ENCODE peak calls at places on chromosomes 12 and 14, in seven cellular contexts. One of them, this sample, is unnamed.

GRCh38 chr12:109952160-109952858 is 43.9 kb downstream of the GIT2 start:
- DNase-seq in transverse colon: no peak
- DNase-seq in stomach: no peak
- DNase-seq in right lobe of liver: no peak
- DNase-seq in IMR-90: no peak
- DNase-seq in A549: no peak
- DNase-seq in tibial nerve: no peak
- DNase-seq in this sample: no peak

GRCh38 chr12:102484017-102484731 is 3.8 kb upstream of the IGF1 start:
- DNase-seq in tibial nerve: peak
- DNase-seq in stomach: peak
- DNase-seq in right lobe of liver: no peak
- DNase-seq in IMR-90: peak
- DNase-seq in A549: peak
- DNase-seq in transverse colon: peak
- DNase-seq in this sample: peak

GRCh38 chr12:89707992-89708792 is 446 bp downstream of the ATP2B1 start:
- DNase-seq in A549: peak
- DNase-seq in stomach: peak
- DNase-seq in transverse colon: peak
- DNase-seq in IMR-90: peak
- DNase-seq in right lobe of liver: peak
- DNase-seq in tibial nerve: peak
- DNase-seq in this sample: no peak

GRCh38 chr12:8722286-8722685 is 24.5 kb downstream of the RIMKLB start:
- DNase-seq in A549: no peak
- DNase-seq in stomach: no peak
- DNase-seq in tibial nerve: no peak
- DNase-seq in right lobe of liver: no peak
- DNase-seq in IMR-90: no peak
- DNase-seq in transverse colon: no peak
- DNase-seq in this sample: no peak

GRCh38 chr12:98845957-98846356 is 200.9 kb downstream of the APAF1 start:
- DNase-seq in transverse colon: no peak
- DNase-seq in A549: no peak
- DNase-seq in IMR-90: no peak
- DNase-seq in right lobe of liver: no peak
- DNase-seq in tibial nerve: no peak
- DNase-seq in stomach: no peak
- DNase-seq in this sample: no peak

GRCh38 chr14:73239463-73240241 is 2.3 kb downstream of the PAPLN start:
- DNase-seq in transverse colon: peak
- DNase-seq in IMR-90: peak
- DNase-seq in tibial nerve: peak
- DNase-seq in A549: no peak
- DNase-seq in right lobe of liver: peak
- DNase-seq in stomach: no peak
- DNase-seq in this sample: peak

GRCh38 chr12:105036937-105037649 is 47.2 kb downstream of the ALDH1L2 start:
- DNase-seq in transverse colon: no peak
- DNase-seq in IMR-90: no peak
- DNase-seq in stomach: no peak
- DNase-seq in tibial nerve: no peak
- DNase-seq in A549: no peak
- DNase-seq in right lobe of liver: no peak
- DNase-seq in this sample: no peak

GRCh38 chr14:23240661-23241060 is 2.9 kb downstream of the RNF212B start:
- DNase-seq in transverse colon: no peak
- DNase-seq in stomach: no peak
- DNase-seq in right lobe of liver: no peak
- DNase-seq in IMR-90: no peak
- DNase-seq in tibial nerve: no peak
- DNase-seq in A549: no peak
- DNase-seq in this sample: no peak

GRCh38 chr12:19035552-19035951 is 94.0 kb upstream of the PLEKHA5 start:
- DNase-seq in A549: no peak
- DNase-seq in transverse colon: no peak
- DNase-seq in right lobe of liver: no peak
- DNase-seq in IMR-90: peak
- DNase-seq in stomach: no peak
- DNase-seq in tibial nerve: no peak
- DNase-seq in this sample: no peak

GRCh38 chr12:52327830-52328500 is 6.8 kb upstream of the KRT83 start:
- DNase-seq in right lobe of liver: no peak
- DNase-seq in IMR-90: no peak
- DNase-seq in tibial nerve: no peak
- DNase-seq in stomach: no peak
- DNase-seq in A549: no peak
- DNase-seq in transverse colon: no peak
- DNase-seq in this sample: no peak

GRCh38 chr12:47717443-47718193 is 7.7 kb downstream of the ENDOU start:
- DNase-seq in A549: peak
- DNase-seq in transverse colon: peak
- DNase-seq in right lobe of liver: no peak
- DNase-seq in stomach: peak
- DNase-seq in IMR-90: peak
- DNase-seq in tibial nerve: peak
- DNase-seq in this sample: peak

GRCh38 chr14:99481745-99482099 is 513 bp downstream of the CCNK start:
- DNase-seq in transverse colon: no peak
- DNase-seq in A549: peak
- DNase-seq in tibial nerve: no peak
- DNase-seq in stomach: no peak
- DNase-seq in right lobe of liver: no peak
- DNase-seq in IMR-90: peak
- DNase-seq in this sample: no peak

GRCh38 chr12:25404955-25405354 is 148.1 kb downstream of the LMNTD1 start:
- DNase-seq in stomach: peak
- DNase-seq in A549: no peak
- DNase-seq in IMR-90: no peak
- DNase-seq in transverse colon: no peak
- DNase-seq in tibial nerve: no peak
- DNase-seq in right lobe of liver: no peak
- DNase-seq in this sample: no peak

GRCh38 chr12:107322063-107322462 is 228.7 kb upstream of the CRY1 start:
- DNase-seq in tibial nerve: no peak
- DNase-seq in stomach: no peak
- DNase-seq in A549: no peak
- DNase-seq in IMR-90: no peak
- DNase-seq in right lobe of liver: no peak
- DNase-seq in transverse colon: no peak
- DNase-seq in this sample: no peak

GRCh38 chr14:33740531-33740930 is 210.3 kb downstream of the EGLN3 start:
- DNase-seq in stomach: no peak
- DNase-seq in transverse colon: no peak
- DNase-seq in tibial nerve: no peak
- DNase-seq in IMR-90: no peak
- DNase-seq in A549: no peak
- DNase-seq in right lobe of liver: no peak
- DNase-seq in this sample: no peak

GRCh38 chr12:34033628-34034296 is 11.5 kb downstream of the ALG10 start:
- DNase-seq in A549: peak
- DNase-seq in stomach: no peak
- DNase-seq in tibial nerve: no peak
- DNase-seq in IMR-90: peak
- DNase-seq in right lobe of liver: no peak
- DNase-seq in transverse colon: no peak
- DNase-seq in this sample: no peak

GRCh38 chr14:34237098-34237497 is 224.9 kb downstream of the SPTSSA start:
- DNase-seq in transverse colon: no peak
- DNase-seq in stomach: no peak
- DNase-seq in IMR-90: no peak
- DNase-seq in right lobe of liver: no peak
- DNase-seq in A549: peak
- DNase-seq in tibial nerve: no peak
- DNase-seq in this sample: no peak

GRCh38 chr14:85688024-85688423 is 158.1 kb downstream of the FLRT2 start:
- DNase-seq in IMR-90: peak
- DNase-seq in transverse colon: no peak
- DNase-seq in A549: no peak
- DNase-seq in stomach: no peak
- DNase-seq in right lobe of liver: no peak
- DNase-seq in tibial nerve: no peak
- DNase-seq in this sample: no peak

GRCh38 chr14:55000381-55000780 is 26.5 kb downstream of the WDHD1 start:
- DNase-seq in IMR-90: peak
- DNase-seq in A549: no peak
- DNase-seq in right lobe of liver: no peak
- DNase-seq in transverse colon: no peak
- DNase-seq in stomach: no peak
- DNase-seq in tibial nerve: no peak
- DNase-seq in this sample: no peak

GRCh38 chr14:74049886-74050495 is 30.8 kb downstream of the BBOF1 start:
- DNase-seq in tibial nerve: no peak
- DNase-seq in right lobe of liver: no peak
- DNase-seq in transverse colon: no peak
- DNase-seq in A549: no peak
- DNase-seq in IMR-90: no peak
- DNase-seq in stomach: no peak
- DNase-seq in this sample: no peak

GRCh38 chr14:92589213-92589852 is 75.8 kb downstream of the RIN3 start:
- DNase-seq in A549: peak
- DNase-seq in transverse colon: no peak
- DNase-seq in right lobe of liver: no peak
- DNase-seq in IMR-90: peak
- DNase-seq in tibial nerve: no peak
- DNase-seq in stomach: no peak
- DNase-seq in this sample: no peak

GRCh38 chr14:32300146-32300545 is 29.0 kb upstream of the AKAP6 start:
- DNase-seq in right lobe of liver: no peak
- DNase-seq in IMR-90: no peak
- DNase-seq in stomach: no peak
- DNase-seq in tibial nerve: no peak
- DNase-seq in A549: no peak
- DNase-seq in transverse colon: no peak
- DNase-seq in this sample: no peak

GRCh38 chr12:48198619-48198973 is 4.5 kb downstream of the OR10AD1 start:
- DNase-seq in transverse colon: peak
- DNase-seq in right lobe of liver: peak
- DNase-seq in tibial nerve: no peak
- DNase-seq in A549: no peak
- DNase-seq in IMR-90: no peak
- DNase-seq in stomach: peak
- DNase-seq in this sample: no peak

GRCh38 chr12:122834921-122835692 is at the start of gene HIP1R:
- DNase-seq in tibial nerve: no peak
- DNase-seq in stomach: peak
- DNase-seq in transverse colon: peak
- DNase-seq in right lobe of liver: no peak
- DNase-seq in IMR-90: no peak
- DNase-seq in A549: peak
- DNase-seq in this sample: no peak
- TF ChIP-seq POLR2A in tibial nerve: no peak
- TF ChIP-seq POLR2A in stomach: no peak
- TF ChIP-seq POLR2A in transverse colon: no peak
- TF ChIP-seq POLR2A in right lobe of liver: no peak
- TF ChIP-seq POLR2A in IMR-90: no peak
- TF ChIP-seq POLR2A in A549: peak
- TF ChIP-seq POLR2A in this sample: no peak

GRCh38 chr12:91490667-91491309 is 308.2 kb upstream of the DCN start:
- DNase-seq in transverse colon: no peak
- DNase-seq in right lobe of liver: no peak
- DNase-seq in IMR-90: no peak
- DNase-seq in stomach: no peak
- DNase-seq in A549: no peak
- DNase-seq in tibial nerve: no peak
- DNase-seq in this sample: no peak

GRCh38 chr12:91493308-91493707 is 310.7 kb upstream of the DCN start:
- DNase-seq in A549: no peak
- DNase-seq in right lobe of liver: no peak
- DNase-seq in IMR-90: no peak
- DNase-seq in stomach: no peak
- DNase-seq in transverse colon: no peak
- DNase-seq in tibial nerve: no peak
- DNase-seq in this sample: no peak

GRCh38 chr12:91496337-91496736 is 313.7 kb upstream of the DCN start:
- DNase-seq in stomach: no peak
- DNase-seq in IMR-90: no peak
- DNase-seq in A549: peak
- DNase-seq in transverse colon: no peak
- DNase-seq in right lobe of liver: no peak
- DNase-seq in tibial nerve: no peak
- DNase-seq in this sample: no peak

GRCh38 chr12:91492648-91493047 is 310.0 kb upstream of the DCN start:
- DNase-seq in tibial nerve: no peak
- DNase-seq in stomach: no peak
- DNase-seq in IMR-90: no peak
- DNase-seq in transverse colon: no peak
- DNase-seq in A549: no peak
- DNase-seq in right lobe of liver: no peak
- DNase-seq in this sample: no peak
- TF ChIP-seq POLR2A in tibial nerve: no peak
- TF ChIP-seq POLR2A in stomach: no peak
- TF ChIP-seq POLR2A in IMR-90: no peak
- TF ChIP-seq POLR2A in transverse colon: no peak
- TF ChIP-seq POLR2A in A549: no peak
- TF ChIP-seq POLR2A in right lobe of liver: no peak
- TF ChIP-seq POLR2A in this sample: no peak

DNA sequence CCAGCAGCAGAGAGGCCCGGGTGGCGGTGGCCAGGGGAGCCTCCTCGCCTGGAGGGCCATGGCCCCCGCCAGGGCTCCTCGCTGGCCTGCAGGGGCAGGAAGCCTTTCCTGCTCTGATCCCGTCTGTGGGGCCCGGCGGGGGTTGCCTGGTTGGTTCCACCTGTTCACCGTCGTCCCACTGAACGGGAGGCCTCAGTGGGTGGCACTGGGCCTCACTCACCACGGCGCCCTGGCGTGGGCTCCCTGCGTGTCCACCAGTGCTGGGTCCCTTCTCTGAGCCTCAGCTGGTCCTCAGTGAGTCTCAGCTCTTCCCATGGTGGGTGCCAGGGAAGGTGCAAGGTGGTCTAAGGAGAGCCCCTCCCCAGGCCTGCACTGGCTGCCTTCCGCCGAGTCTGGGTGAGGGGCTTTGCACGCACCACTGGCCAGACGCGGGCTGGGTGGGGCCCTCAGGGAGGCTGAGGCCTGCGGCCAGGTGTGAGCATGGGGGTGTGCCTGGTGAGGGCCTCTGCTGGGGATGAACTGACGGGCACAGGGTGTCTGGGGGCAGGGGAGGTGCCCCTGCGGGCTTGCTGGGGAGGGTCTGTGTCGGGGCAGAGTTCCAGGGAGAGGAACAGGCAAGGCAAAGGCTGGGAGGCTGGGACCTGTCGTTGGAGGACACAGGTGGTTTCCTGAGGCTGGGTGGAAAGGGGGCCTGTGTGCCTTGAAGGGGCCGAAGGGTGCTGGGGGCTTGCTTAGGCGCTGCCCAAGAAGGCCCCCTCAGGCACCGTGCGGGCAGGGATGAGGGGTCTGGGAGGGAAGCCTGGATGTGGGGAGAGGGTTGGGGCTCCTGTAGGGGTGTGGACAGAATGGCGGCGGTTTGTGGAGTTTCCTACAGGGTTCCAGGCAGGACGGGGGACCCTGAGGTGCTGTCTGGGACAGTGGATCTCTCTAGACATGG is 339.8 kb downstream of the TMEM121 start:
- DNase-seq in tibial nerve: peak
- DNase-seq in stomach: peak
- DNase-seq in IMR-90: no peak
- DNase-seq in right lobe of liver: peak
- DNase-seq in transverse colon: no peak
- DNase-seq in A549: no peak
- DNase-seq in this sample: no peak
- TF ChIP-seq POLR2A in tibial nerve: no peak
- TF ChIP-seq POLR2A in stomach: no peak
- TF ChIP-seq POLR2A in IMR-90: no peak
- TF ChIP-seq POLR2A in right lobe of liver: no peak
- TF ChIP-seq POLR2A in transverse colon: no peak
- TF ChIP-seq POLR2A in A549: no peak
- TF ChIP-seq POLR2A in this sample: no peak

GRCh38 chr12:39165338-39165737 is 259.9 kb upstream of the CPNE8 start:
- DNase-seq in tibial nerve: no peak
- DNase-seq in IMR-90: no peak
- DNase-seq in transverse colon: no peak
- DNase-seq in stomach: no peak
- DNase-seq in A549: no peak
- DNase-seq in right lobe of liver: no peak
- DNase-seq in this sample: no peak
- TF ChIP-seq POLR2A in tibial nerve: no peak
- TF ChIP-seq POLR2A in IMR-90: no peak
- TF ChIP-seq POLR2A in transverse colon: no peak
- TF ChIP-seq POLR2A in stomach: no peak
- TF ChIP-seq POLR2A in A549: no peak
- TF ChIP-seq POLR2A in right lobe of liver: no peak
- TF ChIP-seq POLR2A in this sample: no peak

This sample was measured in H54.